ENCODE peak calls at places on chromosome 2, in eight cellular contexts. One of them, this sample, is unnamed.
A peak's percentile ranks its signal among the peaks of the same experiment; 100 is the strongest.

GRCh38 chr2:214611015-214611414 is 198.5 kb downstream of the BARD1 start:
- DNase-seq in breast epithelium: no peak
- DNase-seq in sigmoid colon: no peak
- DNase-seq in thoracic aorta: no peak
- DNase-seq in psoas muscle: no peak
- DNase-seq in colonic mucosa: no peak
- DNase-seq in OCI-LY7: no peak
- DNase-seq in right atrium auricular region: no peak
- DNase-seq in this sample: no peak

GRCh38 chr2:16038586-16038985 is 98.2 kb downstream of the MYCN start:
- DNase-seq in colonic mucosa: no peak
- DNase-seq in breast epithelium: no peak
- DNase-seq in OCI-LY7: no peak
- DNase-seq in sigmoid colon: no peak
- DNase-seq in right atrium auricular region: no peak
- DNase-seq in psoas muscle: no peak
- DNase-seq in thoracic aorta: no peak
- DNase-seq in this sample: no peak

GRCh38 chr2:163132850-163133249 is 294.3 kb upstream of the KCNH7 start:
- DNase-seq in right atrium auricular region: no peak
- DNase-seq in colonic mucosa: no peak
- DNase-seq in thoracic aorta: no peak
- DNase-seq in psoas muscle: no peak
- DNase-seq in breast epithelium: no peak
- DNase-seq in sigmoid colon: no peak
- DNase-seq in OCI-LY7: no peak
- DNase-seq in this sample: peak; percentile 48

GRCh38 chr2:223815186-223815883 is 22.0 kb downstream of the AP1S3 start:
- DNase-seq in sigmoid colon: no peak
- DNase-seq in psoas muscle: no peak
- DNase-seq in colonic mucosa: no peak
- DNase-seq in right atrium auricular region: no peak
- DNase-seq in breast epithelium: no peak
- DNase-seq in OCI-LY7: no peak
- DNase-seq in thoracic aorta: no peak
- DNase-seq in this sample: peak; percentile 84

GRCh38 chr2:43026451-43027102 is 199.8 kb downstream of the ZFP36L2 start:
- DNase-seq in OCI-LY7: no peak
- DNase-seq in sigmoid colon: no peak
- DNase-seq in colonic mucosa: no peak
- DNase-seq in right atrium auricular region: no peak
- DNase-seq in breast epithelium: no peak
- DNase-seq in psoas muscle: peak; percentile 62
- DNase-seq in thoracic aorta: no peak
- DNase-seq in this sample: no peak

GRCh38 chr2:233449921-233450853 is 95.9 kb downstream of the DGKD start:
- DNase-seq in colonic mucosa: no peak
- DNase-seq in psoas muscle: peak; percentile 48
- DNase-seq in right atrium auricular region: no peak
- DNase-seq in breast epithelium: peak; percentile 43
- DNase-seq in OCI-LY7: no peak
- DNase-seq in thoracic aorta: no peak
- DNase-seq in sigmoid colon: peak; percentile 56
- DNase-seq in this sample: no peak

GRCh38 chr2:158211516-158211915 is 109.8 kb downstream of the UPP2 start:
- DNase-seq in breast epithelium: no peak
- DNase-seq in right atrium auricular region: no peak
- DNase-seq in sigmoid colon: no peak
- DNase-seq in colonic mucosa: no peak
- DNase-seq in psoas muscle: no peak
- DNase-seq in OCI-LY7: no peak
- DNase-seq in thoracic aorta: no peak
- DNase-seq in this sample: no peak

GRCh38 chr2:124162256-124162655 is 137.2 kb downstream of the CNTNAP5 start:
- DNase-seq in right atrium auricular region: no peak
- DNase-seq in breast epithelium: no peak
- DNase-seq in OCI-LY7: no peak
- DNase-seq in psoas muscle: no peak
- DNase-seq in thoracic aorta: no peak
- DNase-seq in colonic mucosa: no peak
- DNase-seq in sigmoid colon: no peak
- DNase-seq in this sample: no peak

GRCh38 chr2:227864161-227864756 is 7.2 kb upstream of the DAW1 start:
- DNase-seq in psoas muscle: no peak
- DNase-seq in thoracic aorta: no peak
- DNase-seq in sigmoid colon: no peak
- DNase-seq in OCI-LY7: no peak
- DNase-seq in colonic mucosa: no peak
- DNase-seq in right atrium auricular region: no peak
- DNase-seq in breast epithelium: no peak
- DNase-seq in this sample: no peak

GRCh38 chr2:218322756-218323525 is 30.6 kb upstream of the TMBIM1 start:
- DNase-seq in right atrium auricular region: peak; percentile 84
- DNase-seq in thoracic aorta: no peak
- DNase-seq in psoas muscle: peak; percentile 79
- DNase-seq in OCI-LY7: peak; percentile 78
- DNase-seq in colonic mucosa: peak; percentile 91
- DNase-seq in sigmoid colon: peak; percentile 77
- DNase-seq in breast epithelium: peak; percentile 57
- DNase-seq in this sample: peak; percentile 94

GRCh38 chr2:121002597-121002996 is 266.9 kb downstream of the GLI2 start:
- DNase-seq in right atrium auricular region: no peak
- DNase-seq in sigmoid colon: no peak
- DNase-seq in breast epithelium: no peak
- DNase-seq in colonic mucosa: no peak
- DNase-seq in OCI-LY7: no peak
- DNase-seq in psoas muscle: no peak
- DNase-seq in thoracic aorta: no peak
- DNase-seq in this sample: no peak

GRCh38 chr2:219645631-219646527 is 18.4 kb downstream of the SLC4A3 start:
- DNase-seq in right atrium auricular region: no peak
- DNase-seq in thoracic aorta: no peak
- DNase-seq in psoas muscle: no peak
- DNase-seq in breast epithelium: no peak
- DNase-seq in sigmoid colon: no peak
- DNase-seq in colonic mucosa: no peak
- DNase-seq in OCI-LY7: no peak
- DNase-seq in this sample: no peak

GRCh38 chr2:168718622-168719021 is 83.8 kb upstream of the NOSTRIN start:
- DNase-seq in sigmoid colon: no peak
- DNase-seq in thoracic aorta: no peak
- DNase-seq in colonic mucosa: no peak
- DNase-seq in breast epithelium: no peak
- DNase-seq in psoas muscle: no peak
- DNase-seq in OCI-LY7: no peak
- DNase-seq in right atrium auricular region: no peak
- DNase-seq in this sample: no peak

GRCh38 chr2:196131949-196132925 is 39.1 kb downstream of the STK17B start:
- DNase-seq in breast epithelium: no peak
- DNase-seq in OCI-LY7: peak; percentile 61
- DNase-seq in colonic mucosa: no peak
- DNase-seq in sigmoid colon: no peak
- DNase-seq in right atrium auricular region: no peak
- DNase-seq in thoracic aorta: no peak
- DNase-seq in psoas muscle: no peak
- DNase-seq in this sample: peak; percentile 30
- H3K9me3 ChIP-seq in breast epithelium: peaks cover 45% of the 10 kb centered on the region
- H3K9me3 ChIP-seq in OCI-LY7: peaks cover 57% of the 10 kb centered on the region
- H3K9me3 ChIP-seq in colonic mucosa: peaks cover 7% of the 10 kb centered on the region
- H3K9me3 ChIP-seq in sigmoid colon: peaks cover 10% of the 10 kb centered on the region
- H3K9me3 ChIP-seq in right atrium auricular region: peaks cover 15% of the 10 kb centered on the region
- H3K9me3 ChIP-seq in thoracic aorta: peaks cover 24% of the 10 kb centered on the region
- H3K9me3 ChIP-seq in psoas muscle: peaks cover 34% of the 10 kb centered on the region
- H3K9me3 ChIP-seq in this sample: no peaks in the 10 kb centered on the region

GRCh38 chr2:203399031-203399430 is 70.8 kb downstream of the ABI2 start:
- DNase-seq in breast epithelium: no peak
- DNase-seq in colonic mucosa: no peak
- DNase-seq in sigmoid colon: no peak
- DNase-seq in right atrium auricular region: no peak
- DNase-seq in OCI-LY7: no peak
- DNase-seq in psoas muscle: no peak
- DNase-seq in thoracic aorta: no peak
- DNase-seq in this sample: no peak
- TF ChIP-seq CTCF in breast epithelium: no peak
- TF ChIP-seq CTCF in colonic mucosa: no peak
- TF ChIP-seq CTCF in sigmoid colon: no peak
- TF ChIP-seq CTCF in right atrium auricular region: no peak
- TF ChIP-seq CTCF in OCI-LY7: no peak
- TF ChIP-seq CTCF in psoas muscle: no peak
- TF ChIP-seq CTCF in thoracic aorta: no peak
- TF ChIP-seq CTCF in this sample: no peak

GRCh38 chr2:237673130-237673921 is 45.9 kb downstream of the LRRFIP1 start:
- DNase-seq in breast epithelium: no peak
- DNase-seq in colonic mucosa: peak; percentile 78
- DNase-seq in sigmoid colon: peak; percentile 79
- DNase-seq in psoas muscle: peak; percentile 77
- DNase-seq in right atrium auricular region: peak; percentile 76
- DNase-seq in thoracic aorta: no peak
- DNase-seq in OCI-LY7: peak; percentile 84
- DNase-seq in this sample: peak; percentile 51
- H3K27ac ChIP-seq in breast epithelium: peak overlapping the region; percentile 86
- H3K27ac ChIP-seq in colonic mucosa: peak overlapping the region; percentile 8
- H3K27ac ChIP-seq in sigmoid colon: peak overlapping the region; percentile 34
- H3K27ac ChIP-seq in psoas muscle: peak overlapping the region; percentile 93
- H3K27ac ChIP-seq in right atrium auricular region: peak overlapping the region; percentile 85
- H3K27ac ChIP-seq in thoracic aorta: peak overlapping the region; percentile 91
- H3K27ac ChIP-seq in OCI-LY7: peak overlapping the region; percentile 97
- H3K27ac ChIP-seq in this sample: no peak overlapping the region

DNA sequence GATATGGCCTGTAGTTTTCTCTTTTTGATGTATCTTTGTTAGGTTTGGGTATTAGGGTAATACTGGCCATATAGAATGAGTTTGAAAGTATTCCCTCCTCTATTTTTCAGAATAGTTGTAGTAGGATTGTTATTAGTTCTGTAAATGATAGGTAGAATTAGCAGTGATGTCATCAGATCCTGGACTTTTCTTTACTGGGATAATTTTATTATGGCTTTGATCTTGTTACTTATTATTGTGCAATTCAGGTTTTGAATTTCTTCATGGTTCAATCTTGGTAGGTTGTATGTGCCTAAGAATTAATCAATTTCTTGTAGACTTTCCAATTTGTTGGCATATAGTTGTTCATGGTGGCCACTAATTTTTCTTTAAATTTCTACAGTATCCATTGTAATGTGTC is 916.6 kb downstream of the CCDC85A start:
- DNase-seq in sigmoid colon: no peak
- DNase-seq in psoas muscle: no peak
- DNase-seq in right atrium auricular region: no peak
- DNase-seq in OCI-LY7: no peak
- DNase-seq in colonic mucosa: no peak
- DNase-seq in thoracic aorta: no peak
- DNase-seq in breast epithelium: no peak
- DNase-seq in this sample: no peak
- H3K9me3 ChIP-seq in sigmoid colon: no peaks in the 10 kb centered on the region
- H3K9me3 ChIP-seq in psoas muscle: no peaks in the 10 kb centered on the region
- H3K9me3 ChIP-seq in right atrium auricular region: no peaks in the 10 kb centered on the region
- H3K9me3 ChIP-seq in OCI-LY7: no peaks in the 10 kb centered on the region
- H3K9me3 ChIP-seq in colonic mucosa: no peaks in the 10 kb centered on the region
- H3K9me3 ChIP-seq in thoracic aorta: no peaks in the 10 kb centered on the region
- H3K9me3 ChIP-seq in breast epithelium: no peaks in the 10 kb centered on the region
- H3K9me3 ChIP-seq in this sample: no peaks in the 10 kb centered on the region

GRCh38 chr2:27178469-27178868 is 29.7 kb downstream of the TCF23 start:
- DNase-seq in psoas muscle: no peak
- DNase-seq in sigmoid colon: no peak
- DNase-seq in OCI-LY7: no peak
- DNase-seq in right atrium auricular region: no peak
- DNase-seq in thoracic aorta: no peak
- DNase-seq in breast epithelium: no peak
- DNase-seq in colonic mucosa: no peak
- DNase-seq in this sample: no peak

GRCh38 chr2:27177441-27178351 is 28.9 kb downstream of the TCF23 start:
- DNase-seq in sigmoid colon: no peak
- DNase-seq in OCI-LY7: peak; percentile 60
- DNase-seq in colonic mucosa: no peak
- DNase-seq in breast epithelium: no peak
- DNase-seq in right atrium auricular region: no peak
- DNase-seq in psoas muscle: no peak
- DNase-seq in thoracic aorta: no peak
- DNase-seq in this sample: no peak

GRCh38 chr2:27175330-27175729 is 26.5 kb downstream of the TCF23 start:
- DNase-seq in psoas muscle: no peak
- DNase-seq in OCI-LY7: no peak
- DNase-seq in right atrium auricular region: no peak
- DNase-seq in colonic mucosa: no peak
- DNase-seq in breast epithelium: no peak
- DNase-seq in sigmoid colon: no peak
- DNase-seq in thoracic aorta: no peak
- DNase-seq in this sample: no peak

GRCh38 chr2:27171351-27171848 is 22.6 kb downstream of the TCF23 start:
- DNase-seq in sigmoid colon: no peak
- DNase-seq in colonic mucosa: no peak
- DNase-seq in right atrium auricular region: no peak
- DNase-seq in thoracic aorta: no peak
- DNase-seq in breast epithelium: no peak
- DNase-seq in OCI-LY7: no peak
- DNase-seq in psoas muscle: no peak
- DNase-seq in this sample: no peak

DNA sequence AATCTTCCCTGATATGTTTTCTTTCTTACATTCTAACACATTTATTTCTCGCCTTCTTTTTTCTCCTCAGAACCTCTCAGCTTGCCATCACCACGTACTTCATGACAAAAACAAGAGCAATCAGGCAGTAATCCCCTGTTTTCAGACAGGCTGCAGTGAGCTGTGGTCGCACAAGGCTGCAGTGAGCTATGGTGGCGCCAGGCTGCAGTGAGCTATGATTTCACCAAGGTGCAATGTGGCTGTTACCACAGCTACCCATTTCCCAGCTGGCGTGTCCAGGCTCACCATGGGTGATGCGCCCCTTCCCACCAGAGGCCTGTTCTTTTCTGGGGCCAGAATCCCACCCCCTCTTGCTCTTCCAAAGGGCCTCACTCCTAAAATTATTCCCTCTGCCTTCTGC is 25.8 kb downstream of the TCF23 start:
- DNase-seq in breast epithelium: no peak
- DNase-seq in psoas muscle: no peak
- DNase-seq in thoracic aorta: no peak
- DNase-seq in right atrium auricular region: no peak
- DNase-seq in sigmoid colon: no peak
- DNase-seq in OCI-LY7: peak; percentile 53
- DNase-seq in colonic mucosa: no peak
- DNase-seq in this sample: no peak
- TF ChIP-seq CTCF in breast epithelium: no peak
- TF ChIP-seq CTCF in psoas muscle: no peak
- TF ChIP-seq CTCF in thoracic aorta: no peak
- TF ChIP-seq CTCF in right atrium auricular region: no peak
- TF ChIP-seq CTCF in sigmoid colon: no peak
- TF ChIP-seq CTCF in OCI-LY7: peak; percentile 41
- TF ChIP-seq CTCF in colonic mucosa: no peak
- TF ChIP-seq CTCF in this sample: no peak

DNA sequence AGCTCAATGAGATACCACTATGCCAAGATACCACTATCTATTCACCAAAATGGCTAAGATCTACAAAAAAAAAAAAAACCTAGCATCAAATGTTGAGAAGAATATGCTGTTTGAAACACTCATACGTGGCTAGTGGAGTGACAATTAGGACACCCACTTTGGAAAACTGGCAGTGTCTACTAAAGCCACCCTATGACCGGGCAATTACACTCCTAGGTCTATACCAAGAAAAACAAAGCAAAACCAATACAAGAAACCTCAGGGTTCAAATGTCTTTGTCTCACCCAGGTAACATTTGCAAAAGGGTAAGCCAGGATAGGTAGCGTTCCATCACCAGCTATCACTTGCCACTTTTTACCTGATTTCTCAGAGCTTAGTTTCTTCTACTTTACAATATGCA is 123.6 kb upstream of the CAB39 start:
- DNase-seq in colonic mucosa: no peak
- DNase-seq in right atrium auricular region: no peak
- DNase-seq in breast epithelium: no peak
- DNase-seq in psoas muscle: no peak
- DNase-seq in OCI-LY7: no peak
- DNase-seq in sigmoid colon: no peak
- DNase-seq in thoracic aorta: no peak
- DNase-seq in this sample: no peak
- H3K27ac ChIP-seq in colonic mucosa: no peak overlapping the region
- H3K27ac ChIP-seq in right atrium auricular region: no peak overlapping the region
- H3K27ac ChIP-seq in breast epithelium: no peak overlapping the region
- H3K27ac ChIP-seq in psoas muscle: no peak overlapping the region
- H3K27ac ChIP-seq in OCI-LY7: peak overlapping the region; percentile 45
- H3K27ac ChIP-seq in sigmoid colon: no peak overlapping the region
- H3K27ac ChIP-seq in thoracic aorta: no peak overlapping the region
- H3K27ac ChIP-seq in this sample: no peak overlapping the region